ENCODE peak calls at places on chromosomes 6 and 20, in six cellular contexts. H, L, K, Q, P and U are unnamed samples.

GRCh38 chr6:18241208-18241836 is 23.0 kb downstream of the DEK start:
- DNase-seq in H (no peak), L (no peak), K (no peak), Q (no peak), P (no peak), U (no peak)

GRCh38 chr6:43665376-43665775 is 20.5 kb downstream of the RSPH9 start:
- DNase-seq in H (no peak), L (no peak), K (no peak), Q (no peak), P (no peak), U (no peak)

GRCh38 chr6:163422574-163422973 is 8.1 kb downstream of the QKI start:
- DNase-seq in H (no peak), L (no peak), K (no peak), Q (no peak), P (no peak), U (no peak)

GRCh38 chr6:47741807-47742206 is 40.0 kb upstream of the OPN5 start:
- DNase-seq in H (no peak), L (peak; percentile 27), K (no peak), Q (peak; percentile 63), P (no peak), U (peak; percentile 40)

GRCh38 chr6:1689141-1689540 is 79.4 kb downstream of the FOXC1 start:
- DNase-seq in H (no peak), L (no peak), K (no peak), Q (no peak), P (no peak), U (no peak)

GRCh38 chr6:120826253-120826652 is 508.0 kb downstream of the TBC1D32 start:
- DNase-seq in H (no peak), L (no peak), K (no peak), Q (peak; percentile 1), P (no peak), U (no peak)

GRCh38 chr6:41335943-41336342 is 535 bp downstream of the NCR2 start:
- DNase-seq in H (no peak), L (no peak), K (no peak), Q (no peak), P (no peak), U (no peak)

GRCh38 chr20:17343091-17343490 is 116.3 kb downstream of the PCSK2 start:
- DNase-seq in H (no peak), L (no peak), K (no peak), Q (no peak), P (no peak), U (no peak)

GRCh38 chr6:138271451-138271850 is 53.2 kb upstream of the PBOV1 start:
- DNase-seq in H (no peak), L (no peak), K (no peak), Q (no peak), P (no peak), U (no peak)

GRCh38 chr6:143123081-143123480 is 62.4 kb downstream of the AIG1 start:
- DNase-seq in H (no peak), L (no peak), K (no peak), Q (no peak), P (no peak), U (no peak)

GRCh38 chr6:72620866-72621242 is 1.0 kb upstream of the KCNQ5 start:
- DNase-seq in H (no peak), L (no peak), K (peak; percentile 22), Q (no peak), P (no peak), U (no peak)

GRCh38 chr20:50366270-50367103 is 143.7 kb upstream of the PTPN1 start:
- DNase-seq in H (peak; percentile 80), L (no peak), K (peak; percentile 52), Q (peak; percentile 92), P (peak; percentile 58), U (no peak)

GRCh38 chr20:53599910-53600632 is 6.4 kb upstream of the ZNF217 start:
- DNase-seq in H (no peak), L (no peak), K (peak; percentile 8), Q (no peak), P (no peak), U (no peak)

GRCh38 chr6:73515204-73516101 is 5.4 kb downstream of the EEF1A1 start:
- DNase-seq in H (peak; percentile 36), L (peak; percentile 45), K (peak; percentile 50), Q (peak; percentile 89), P (peak; percentile 75), U (peak; percentile 37)

GRCh38 chr20:63047946-63048345 is 41.2 kb upstream of the BHLHE23 start:
- DNase-seq in H (no peak), L (no peak), K (no peak), Q (no peak), P (no peak), U (no peak)

GRCh38 chr20:11159728-11160127 is 485.9 kb upstream of the JAG1 start:
- DNase-seq in H (no peak), L (peak; percentile 23), K (no peak), Q (peak; percentile 31), P (no peak), U (no peak)

GRCh38 chr6:41705329-41705995 is 29.9 kb downstream of the TFEB start:
- DNase-seq in H (no peak), L (no peak), K (no peak), Q (no peak), P (no peak), U (no peak)

GRCh38 chr6:55175078-55175777 is 913 bp downstream of the HCRTR2 start:
- DNase-seq in H (no peak), L (no peak), K (no peak), Q (no peak), P (no peak), U (no peak)

GRCh38 chr20:57440678-57441509 is 49.7 kb downstream of the RBM38 start:
- DNase-seq in H (peak; percentile 63), L (peak; percentile 85), K (no peak), Q (peak; percentile 77), P (peak; percentile 71), U (no peak)

GRCh38 chr20:50140339-50140859 is 13.1 kb downstream of the PEDS1 start:
- DNase-seq in H (no peak), L (no peak), K (no peak), Q (no peak), P (no peak), U (no peak)

GRCh38 chr20:4261333-4262284 is 246.3 kb upstream of the RNF24 start:
- DNase-seq in H (no peak), L (no peak), K (no peak), Q (no peak), P (no peak), U (no peak)

GRCh38 chr6:38564301-38564700 is 75.4 kb downstream of the BTBD9 start:
- DNase-seq in H (no peak), L (no peak), K (no peak), Q (no peak), P (no peak), U (no peak)

DNA sequence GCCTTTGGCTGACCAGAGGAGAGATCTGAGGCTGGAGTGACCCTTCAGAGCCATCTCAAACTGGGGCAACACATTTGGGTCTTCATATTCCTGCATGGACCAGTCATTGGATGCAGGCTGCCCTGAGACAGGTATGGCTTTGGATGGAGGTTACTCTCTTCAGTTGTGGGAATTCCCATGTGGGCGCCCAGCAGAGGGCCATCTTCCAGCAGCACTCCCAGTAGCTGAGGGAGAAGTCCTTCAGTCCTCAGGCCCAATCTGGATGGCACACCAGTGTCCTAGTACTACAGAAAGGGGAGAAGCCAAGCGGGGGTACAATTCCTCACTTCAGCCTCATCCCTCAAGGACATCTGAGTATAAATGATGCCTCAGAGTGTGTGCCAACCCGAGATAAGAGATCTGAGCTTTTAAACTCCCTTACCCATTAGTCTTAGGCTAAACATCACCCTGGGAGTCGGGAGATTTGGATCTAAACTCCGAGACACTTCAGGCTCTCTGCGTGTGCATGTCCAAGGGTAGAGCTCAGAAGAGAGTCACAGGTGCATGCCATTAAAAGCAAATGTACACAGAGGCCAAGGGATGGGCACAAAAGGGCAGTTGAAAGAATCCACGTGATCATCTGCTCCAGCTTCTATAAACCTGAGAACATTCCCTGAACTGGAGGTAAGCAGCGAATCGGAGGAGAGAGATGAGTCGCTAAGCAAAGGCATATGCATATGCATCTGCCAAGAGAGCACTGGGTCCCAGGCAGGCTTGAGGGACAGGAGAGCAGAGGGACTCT is 204.6 kb downstream of the CD83 start:
- DNase-seq in H (no peak), L (no peak), K (no peak), Q (no peak), P (no peak), U (no peak)
- TF ChIP-seq CTCF in H (no peak), L (no peak), K (peak; percentile 31), Q (no peak), P (no peak), U (no peak)

DNA sequence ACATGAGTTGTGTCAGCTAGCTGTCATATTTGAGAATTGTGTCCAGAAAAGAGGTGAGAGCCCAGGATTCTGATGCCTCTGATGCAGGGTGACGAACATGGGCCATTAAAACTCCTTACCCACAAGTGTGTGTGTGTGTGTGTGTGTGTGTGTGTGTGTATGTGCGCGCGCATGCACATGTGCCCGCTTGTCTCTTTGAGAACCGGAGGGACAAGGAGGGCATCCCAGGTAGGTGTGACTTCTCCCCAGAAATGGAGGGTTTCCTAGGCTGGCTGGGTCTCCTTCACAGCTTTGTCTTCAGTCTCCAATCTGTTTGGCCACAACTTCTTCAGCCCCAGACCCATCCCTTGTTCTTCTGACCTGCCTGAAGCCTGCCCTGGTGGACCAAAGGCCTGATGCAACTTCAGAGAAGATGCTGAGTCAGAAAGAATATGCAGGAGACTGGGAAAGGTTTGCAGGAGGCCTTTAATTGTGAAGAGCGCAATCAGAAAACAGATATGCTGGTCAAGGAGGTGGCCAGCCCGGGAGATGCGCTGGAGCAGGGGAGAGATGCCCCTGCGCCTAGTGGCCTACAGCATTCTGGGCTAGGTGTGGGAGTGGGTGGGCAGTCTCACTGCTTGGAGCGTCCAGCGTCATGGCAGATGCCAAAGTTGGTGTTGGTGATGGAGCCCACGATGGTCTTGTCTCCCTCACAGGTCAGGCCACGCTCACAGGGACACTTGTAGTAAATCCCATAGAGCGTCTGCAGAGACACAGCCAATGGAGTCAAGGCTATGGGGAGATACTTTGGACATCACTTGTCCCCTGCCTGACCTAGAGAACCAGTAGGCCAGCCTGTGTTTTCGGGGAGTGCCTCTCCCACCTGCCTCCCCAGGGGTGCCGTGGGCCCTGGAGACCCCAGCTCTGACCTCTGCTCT is 2.3 kb downstream of the CLPS start:
- DNase-seq in H (no peak), L (no peak), K (no peak), Q (no peak), P (no peak), U (no peak)
- H3K27me3 ChIP-seq in H (no peaks in the 10 kb centered on the region), L (no peaks in the 10 kb centered on the region), K (no peaks in the 10 kb centered on the region), Q (no peaks in the 10 kb centered on the region), P (no peaks in the 10 kb centered on the region), U (no peaks in the 10 kb centered on the region)

GRCh38 chr6:21597706-21598273 is 4.2 kb downstream of the SOX4 start:
- DNase-seq in H (no peak), L (peak; percentile 21), K (no peak), Q (peak; percentile 54), P (no peak), U (no peak)
- H3K4me3 ChIP-seq in H (no peak overlapping the region), L (peak overlapping the region; percentile 78), K (peak overlapping the region; percentile 52), Q (peak overlapping the region; percentile 99), P (peak overlapping the region; percentile 85), U (peak overlapping the region; percentile 96)

GRCh38 chr20:32510120-32510600 is 75.0 kb downstream of the NOL4L start:
- DNase-seq in H (no peak), L (no peak), K (no peak), Q (no peak), P (no peak), U (no peak)

GRCh38 chr20:32508775-32509119 is 76.4 kb downstream of the NOL4L start:
- DNase-seq in H (no peak), L (no peak), K (no peak), Q (no peak), P (no peak), U (no peak)

GRCh38 chr20:32507998-32508774 is 76.9 kb downstream of the NOL4L start:
- DNase-seq in H (no peak), L (no peak), K (no peak), Q (no peak), P (no peak), U (no peak)

GRCh38 chr20:32510601-32511357 is 74.4 kb downstream of the NOL4L start:
- DNase-seq in H (no peak), L (no peak), K (no peak), Q (no peak), P (no peak), U (no peak)

GRCh38 chr20:32509639-32510066 is 75.5 kb downstream of the NOL4L start:
- DNase-seq in H (no peak), L (no peak), K (peak; percentile 73), Q (no peak), P (no peak), U (no peak)
- TF ChIP-seq CTCF in H (no peak), L (no peak), K (peak; percentile 21), Q (no peak), P (no peak), U (peak; percentile 23)